ENCODE peak calls at places on chromosome 22, in five cellular contexts. T is tibial artery, U is fibroblast of pulmonary artery, E is ACHN, Y is lower leg skin. Z is an unnamed sample.

GRCh38 chr22:42425337-42425988 is 6.7 kb downstream of the NFAM1 start:
- DNase-seq in T (no peak), U (no peak), E (no peak), Y (peak; percentile 49), Z (no peak)

GRCh38 chr22:39144101-39144815 is 8.2 kb downstream of the CBX7 start:
- DNase-seq in T (peak; percentile 24), U (peak; percentile 29), E (peak; percentile 64), Y (no peak), Z (peak; percentile 85)

GRCh38 chr22:18973264-18974031 is 37.4 kb upstream of the PRODH start:
- DNase-seq in T (no peak), U (no peak), E (no peak), Y (no peak), Z (no peak)

GRCh38 chr22:29478326-29479276 is 1.4 kb upstream of the NEFH start:
- DNase-seq in T (no peak), U (peak; percentile 21), E (peak; percentile 12), Y (no peak), Z (no peak)

GRCh38 chr22:37534445-37534844 is 15.2 kb upstream of the CARD10 start:
- DNase-seq in T (no peak), U (no peak), E (no peak), Y (no peak), Z (no peak)

GRCh38 chr22:32075997-32076725 is 33.1 kb downstream of the SLC5A1 start:
- DNase-seq in T (no peak), U (no peak), E (no peak), Y (no peak), Z (no peak)

GRCh38 chr22:19663821-19664325 is 50.4 kb upstream of the SEPTIN5 start:
- DNase-seq in T (no peak), U (peak; percentile 70), E (no peak), Y (no peak), Z (no peak)

GRCh38 chr22:23237201-23237798 is 57.0 kb downstream of the BCR start:
- DNase-seq in T (peak; percentile 59), U (peak; percentile 41), E (no peak), Y (no peak), Z (no peak)

GRCh38 chr22:27152883-27153282 is 495.5 kb downstream of the MIAT start:
- DNase-seq in T (no peak), U (no peak), E (no peak), Y (no peak), Z (no peak)

GRCh38 chr22:48828688-48829087 is 999.0 kb downstream of the BRD1 start:
- DNase-seq in T (no peak), U (no peak), E (no peak), Y (no peak), Z (peak; percentile 44)

GRCh38 chr22:48268293-48268692 is 1505.8 kb downstream of the TBC1D22A start:
- DNase-seq in T (no peak), U (no peak), E (no peak), Y (no peak), Z (no peak)

GRCh38 chr22:24436553-24436952 is 9.2 kb downstream of the ADORA2A start:
- DNase-seq in T (no peak), U (no peak), E (no peak), Y (no peak), Z (peak; percentile 60)

GRCh38 chr22:27474112-27474571 is 327.4 kb downstream of the MN1 start:
- DNase-seq in T (no peak), U (no peak), E (peak; percentile 70), Y (no peak), Z (no peak)

GRCh38 chr22:24775769-24776492 is 1.4 kb upstream of the PIWIL3 start:
- DNase-seq in T (no peak), U (peak; percentile 9), E (no peak), Y (no peak), Z (no peak)

GRCh38 chr22:16866167-16866566 is 41.0 kb upstream of the XKR3 start:
- DNase-seq in T (no peak), U (no peak), E (peak; percentile 51), Y (no peak), Z (no peak)

GRCh38 chr22:27318516-27318915 is 483.0 kb downstream of the MN1 start:
- DNase-seq in T (no peak), U (peak; percentile 94), E (no peak), Y (peak; percentile 25), Z (no peak)

GRCh38 chr22:17705565-17706450 is 67.3 kb downstream of the BCL2L13 start:
- DNase-seq in T (no peak), U (no peak), E (no peak), Y (no peak), Z (no peak)

GRCh38 chr22:23072035-23072910 is 2.0 kb downstream of the GNAZ start:
- DNase-seq in T (no peak), U (no peak), E (no peak), Y (no peak), Z (peak; percentile 45)

GRCh38 chr22:41658869-41659268 is 29.8 kb downstream of the SNU13 start:
- DNase-seq in T (no peak), U (no peak), E (no peak), Y (no peak), Z (peak; percentile 53)

GRCh38 chr22:27381552-27381951 is 420.0 kb downstream of the MN1 start:
- DNase-seq in T (no peak), U (no peak), E (no peak), Y (no peak), Z (no peak)

GRCh38 chr22:35712672-35713071 is 5.0 kb upstream of the APOL5 start:
- DNase-seq in T (no peak), U (no peak), E (no peak), Y (no peak), Z (no peak)